ENCODE peak calls at places on chromosomes 4 and X, in nine cellular contexts. One of them, this sample, is unnamed.

GRCh38 chr4:170093978-170094377 is 4.2 kb upstream of the AADAT start:
- DNase-seq in hepatic stellate cell: no peak
- DNase-seq in colonic mucosa: no peak
- DNase-seq in right atrium auricular region: no peak
- DNase-seq in stimulated activated CD8-positive, alpha-beta memory T cell treated with anti-CD3 and anti-CD28 coated beads, Interleukin-2, amount 100 ng/mL, for 48 hours: no peak
- DNase-seq in NCI-H748 treated with DMSO at 0.1 percent for 48 hours: no peak
- DNase-seq in upper lobe of right lung: no peak
- DNase-seq in A549: no peak
- DNase-seq in NCI-H774: no peak
- DNase-seq in this sample: no peak

GRCh38 chr4:162872001-162872400 is 294.7 kb downstream of the NAF1 start:
- DNase-seq in hepatic stellate cell: no peak
- DNase-seq in colonic mucosa: no peak
- DNase-seq in right atrium auricular region: no peak
- DNase-seq in stimulated activated CD8-positive, alpha-beta memory T cell treated with anti-CD3 and anti-CD28 coated beads, Interleukin-2, amount 100 ng/mL, for 48 hours: no peak
- DNase-seq in NCI-H748 treated with DMSO at 0.1 percent for 48 hours: no peak
- DNase-seq in upper lobe of right lung: no peak
- DNase-seq in A549: no peak
- DNase-seq in NCI-H774: no peak
- DNase-seq in this sample: no peak

GRCh38 chr4:115042496-115042895 is 70.9 kb downstream of the NDST4 start:
- DNase-seq in hepatic stellate cell: no peak
- DNase-seq in colonic mucosa: no peak
- DNase-seq in right atrium auricular region: no peak
- DNase-seq in stimulated activated CD8-positive, alpha-beta memory T cell treated with anti-CD3 and anti-CD28 coated beads, Interleukin-2, amount 100 ng/mL, for 48 hours: no peak
- DNase-seq in NCI-H748 treated with DMSO at 0.1 percent for 48 hours: no peak
- DNase-seq in upper lobe of right lung: no peak
- DNase-seq in A549: no peak
- DNase-seq in NCI-H774: no peak
- DNase-seq in this sample: no peak

GRCh38 chrX:65750674-65751469 is 83.4 kb downstream of the MSN start:
- DNase-seq in hepatic stellate cell: no peak
- DNase-seq in colonic mucosa: no peak
- DNase-seq in right atrium auricular region: no peak
- DNase-seq in stimulated activated CD8-positive, alpha-beta memory T cell treated with anti-CD3 and anti-CD28 coated beads, Interleukin-2, amount 100 ng/mL, for 48 hours: no peak
- DNase-seq in NCI-H748 treated with DMSO at 0.1 percent for 48 hours: no peak
- DNase-seq in upper lobe of right lung: no peak
- DNase-seq in A549: no peak
- DNase-seq in NCI-H774: no peak
- DNase-seq in this sample: no peak

GRCh38 chr4:39936565-39937418 is 40.9 kb downstream of the PDS5A start:
- DNase-seq in hepatic stellate cell: no peak
- DNase-seq in colonic mucosa: no peak
- DNase-seq in right atrium auricular region: no peak
- DNase-seq in stimulated activated CD8-positive, alpha-beta memory T cell treated with anti-CD3 and anti-CD28 coated beads, Interleukin-2, amount 100 ng/mL, for 48 hours: no peak
- DNase-seq in NCI-H748 treated with DMSO at 0.1 percent for 48 hours: no peak
- DNase-seq in upper lobe of right lung: no peak
- DNase-seq in A549: no peak
- DNase-seq in NCI-H774: no peak
- DNase-seq in this sample: no peak

GRCh38 chrX:30530591-30530990 is 47.0 kb downstream of the TASL start:
- DNase-seq in hepatic stellate cell: no peak
- DNase-seq in colonic mucosa: no peak
- DNase-seq in right atrium auricular region: no peak
- DNase-seq in stimulated activated CD8-positive, alpha-beta memory T cell treated with anti-CD3 and anti-CD28 coated beads, Interleukin-2, amount 100 ng/mL, for 48 hours: no peak
- DNase-seq in NCI-H748 treated with DMSO at 0.1 percent for 48 hours: no peak
- DNase-seq in upper lobe of right lung: no peak
- DNase-seq in A549: no peak
- DNase-seq in NCI-H774: no peak
- DNase-seq in this sample: no peak

GRCh38 chr4:14196141-14196540 is 568.6 kb upstream of the BOD1L1 start:
- DNase-seq in hepatic stellate cell: peak
- DNase-seq in colonic mucosa: peak
- DNase-seq in right atrium auricular region: no peak
- DNase-seq in stimulated activated CD8-positive, alpha-beta memory T cell treated with anti-CD3 and anti-CD28 coated beads, Interleukin-2, amount 100 ng/mL, for 48 hours: no peak
- DNase-seq in NCI-H748 treated with DMSO at 0.1 percent for 48 hours: no peak
- DNase-seq in upper lobe of right lung: peak
- DNase-seq in A549: no peak
- DNase-seq in NCI-H774: no peak
- DNase-seq in this sample: no peak

GRCh38 chr4:184957451-184958115 is 60.7 kb upstream of the HELT start:
- DNase-seq in hepatic stellate cell: no peak
- DNase-seq in colonic mucosa: no peak
- DNase-seq in right atrium auricular region: no peak
- DNase-seq in stimulated activated CD8-positive, alpha-beta memory T cell treated with anti-CD3 and anti-CD28 coated beads, Interleukin-2, amount 100 ng/mL, for 48 hours: no peak
- DNase-seq in NCI-H748 treated with DMSO at 0.1 percent for 48 hours: no peak
- DNase-seq in upper lobe of right lung: no peak
- DNase-seq in A549: no peak
- DNase-seq in NCI-H774: no peak
- DNase-seq in this sample: no peak

GRCh38 chr4:102564399-102564921 is 63.3 kb downstream of the NFKB1 start:
- DNase-seq in hepatic stellate cell: no peak
- DNase-seq in colonic mucosa: no peak
- DNase-seq in right atrium auricular region: no peak
- DNase-seq in stimulated activated CD8-positive, alpha-beta memory T cell treated with anti-CD3 and anti-CD28 coated beads, Interleukin-2, amount 100 ng/mL, for 48 hours: no peak
- DNase-seq in NCI-H748 treated with DMSO at 0.1 percent for 48 hours: no peak
- DNase-seq in upper lobe of right lung: no peak
- DNase-seq in A549: no peak
- DNase-seq in NCI-H774: no peak
- DNase-seq in this sample: no peak

GRCh38 chrX:154459843-154460242 is 1.8 kb downstream of the PLXNA3 start:
- DNase-seq in hepatic stellate cell: no peak
- DNase-seq in colonic mucosa: no peak
- DNase-seq in right atrium auricular region: no peak
- DNase-seq in stimulated activated CD8-positive, alpha-beta memory T cell treated with anti-CD3 and anti-CD28 coated beads, Interleukin-2, amount 100 ng/mL, for 48 hours: no peak
- DNase-seq in NCI-H748 treated with DMSO at 0.1 percent for 48 hours: no peak
- DNase-seq in upper lobe of right lung: no peak
- DNase-seq in A549: no peak
- DNase-seq in NCI-H774: no peak
- DNase-seq in this sample: no peak

GRCh38 chrX:15471016-15471415 is 22.1 kb downstream of the PIR start:
- DNase-seq in hepatic stellate cell: peak
- DNase-seq in colonic mucosa: peak
- DNase-seq in right atrium auricular region: peak
- DNase-seq in stimulated activated CD8-positive, alpha-beta memory T cell treated with anti-CD3 and anti-CD28 coated beads, Interleukin-2, amount 100 ng/mL, for 48 hours: peak
- DNase-seq in NCI-H748 treated with DMSO at 0.1 percent for 48 hours: no peak
- DNase-seq in upper lobe of right lung: no peak
- DNase-seq in A549: peak
- DNase-seq in NCI-H774: peak
- DNase-seq in this sample: peak